ENCODE peak calls at places on chromosome 19, in five cellular contexts. One of them, this sample, is unnamed. For H3K4me1, the result is how much of the 10 kb centered on the place peaks cover.

GRCh38 chr19:19670070-19670551 is 1.5 kb downstream of the ZNF101 start:
- DNase-seq in fibroblast of lung: no peak
- DNase-seq in endodermal cell: peak
- DNase-seq in uterus: no peak
- DNase-seq in adrenal gland: no peak
- DNase-seq in this sample: peak

GRCh38 chr19:3544742-3545668 is 6.0 kb downstream of the TEKTIP1 start:
- DNase-seq in fibroblast of lung: no peak
- DNase-seq in uterus: peak
- DNase-seq in adrenal gland: peak
- DNase-seq in endodermal cell: peak
- DNase-seq in this sample: peak

GRCh38 chr19:56692496-56692895 is 20.9 kb upstream of the ZNF835 start:
- DNase-seq in uterus: no peak
- DNase-seq in endodermal cell: no peak
- DNase-seq in fibroblast of lung: no peak
- DNase-seq in adrenal gland: peak
- DNase-seq in this sample: no peak

GRCh38 chr19:13284929-13285928 is 135.0 kb downstream of the IER2 start:
- DNase-seq in adrenal gland: no peak
- DNase-seq in endodermal cell: no peak
- DNase-seq in uterus: no peak
- DNase-seq in fibroblast of lung: no peak
- DNase-seq in this sample: no peak

GRCh38 chr19:30374791-30375650 is 2.8 kb downstream of the ZNF536 start:
- DNase-seq in uterus: no peak
- DNase-seq in adrenal gland: no peak
- DNase-seq in endodermal cell: peak
- DNase-seq in fibroblast of lung: no peak
- DNase-seq in this sample: no peak

GRCh38 chr19:15419413-15420025 is 731 bp upstream of the AKAP8L start:
- DNase-seq in uterus: no peak
- DNase-seq in fibroblast of lung: no peak
- DNase-seq in endodermal cell: no peak
- DNase-seq in adrenal gland: peak
- DNase-seq in this sample: no peak

GRCh38 chr19:16587031-16588023 is 15.1 kb upstream of the SLC35E1 start:
- DNase-seq in uterus: no peak
- DNase-seq in endodermal cell: peak
- DNase-seq in fibroblast of lung: peak
- DNase-seq in adrenal gland: no peak
- DNase-seq in this sample: peak

GRCh38 chr19:7900401-7900870 is 3.2 kb upstream of the MAP2K7 start:
- DNase-seq in fibroblast of lung: no peak
- DNase-seq in uterus: no peak
- DNase-seq in endodermal cell: no peak
- DNase-seq in adrenal gland: no peak
- DNase-seq in this sample: no peak

GRCh38 chr19:45424191-45425058 is 708 bp upstream of the ERCC1 start:
- DNase-seq in uterus: peak
- DNase-seq in fibroblast of lung: peak
- DNase-seq in endodermal cell: peak
- DNase-seq in adrenal gland: peak
- DNase-seq in this sample: peak

GRCh38 chr19:15213715-15214381 is 13.1 kb upstream of the NOTCH3 start:
- DNase-seq in uterus: peak
- DNase-seq in endodermal cell: no peak
- DNase-seq in adrenal gland: peak
- DNase-seq in fibroblast of lung: no peak
- DNase-seq in this sample: peak

GRCh38 chr19:17681505-17682125 is 6.5 kb downstream of the UNC13A start:
- DNase-seq in uterus: no peak
- DNase-seq in adrenal gland: peak
- DNase-seq in fibroblast of lung: peak
- DNase-seq in endodermal cell: peak
- DNase-seq in this sample: no peak

GRCh38 chr19:32824906-32825608 is 44.5 kb downstream of the SLC7A9 start:
- DNase-seq in fibroblast of lung: no peak
- DNase-seq in endodermal cell: no peak
- DNase-seq in adrenal gland: peak
- DNase-seq in uterus: no peak
- DNase-seq in this sample: no peak

GRCh38 chr19:17872251-17873001 is 681 bp downstream of the SLC5A5 start:
- DNase-seq in adrenal gland: no peak
- DNase-seq in endodermal cell: peak
- DNase-seq in fibroblast of lung: no peak
- DNase-seq in uterus: no peak
- DNase-seq in this sample: no peak

GRCh38 chr19:11849264-11849615 is 714 bp downstream of the ZNF439 start:
- DNase-seq in uterus: no peak
- DNase-seq in fibroblast of lung: peak
- DNase-seq in adrenal gland: no peak
- DNase-seq in endodermal cell: no peak
- DNase-seq in this sample: no peak
- H3K27ac ChIP-seq in uterus: peak
- H3K27ac ChIP-seq in fibroblast of lung: no peak
- H3K27ac ChIP-seq in adrenal gland: no peak
- H3K27ac ChIP-seq in endodermal cell: no peak
- H3K27ac ChIP-seq in this sample: no peak

GRCh38 chr19:5951338-5951861 is 26.5 kb downstream of the RANBP3 start:
- DNase-seq in fibroblast of lung: no peak
- DNase-seq in adrenal gland: no peak
- DNase-seq in endodermal cell: peak
- DNase-seq in uterus: no peak
- DNase-seq in this sample: no peak

GRCh38 chr19:5949792-5950305 is 28.1 kb downstream of the RANBP3 start:
- DNase-seq in fibroblast of lung: no peak
- DNase-seq in uterus: no peak
- DNase-seq in adrenal gland: no peak
- DNase-seq in endodermal cell: no peak
- DNase-seq in this sample: no peak

GRCh38 chr19:5950744-5951143 is 27.2 kb downstream of the RANBP3 start:
- DNase-seq in adrenal gland: no peak
- DNase-seq in fibroblast of lung: no peak
- DNase-seq in uterus: no peak
- DNase-seq in endodermal cell: no peak
- DNase-seq in this sample: no peak

GRCh38 chr19:5947435-5947834 is 30.5 kb downstream of the RANBP3 start:
- DNase-seq in endodermal cell: no peak
- DNase-seq in uterus: peak
- DNase-seq in adrenal gland: peak
- DNase-seq in fibroblast of lung: peak
- DNase-seq in this sample: no peak

GRCh38 chr19:5948697-5949564 is 29.0 kb downstream of the RANBP3 start:
- DNase-seq in fibroblast of lung: no peak
- DNase-seq in uterus: no peak
- DNase-seq in endodermal cell: no peak
- DNase-seq in adrenal gland: no peak
- DNase-seq in this sample: no peak
- H3K4me1 ChIP-seq in fibroblast of lung: under half
- H3K4me1 ChIP-seq in uterus: under half
- H3K4me1 ChIP-seq in endodermal cell: under half
- H3K4me1 ChIP-seq in adrenal gland: half or more
- H3K4me1 ChIP-seq in this sample: under half

GRCh38 chr19:2332341-2333026 is 4.0 kb downstream of the SPPL2B start:
- DNase-seq in endodermal cell: no peak
- DNase-seq in uterus: no peak
- DNase-seq in adrenal gland: no peak
- DNase-seq in fibroblast of lung: no peak
- DNase-seq in this sample: no peak
- H3K4me3 ChIP-seq in endodermal cell: no peak
- H3K4me3 ChIP-seq in uterus: no peak
- H3K4me3 ChIP-seq in adrenal gland: no peak
- H3K4me3 ChIP-seq in fibroblast of lung: no peak
- H3K4me3 ChIP-seq in this sample: no peak

DNA sequence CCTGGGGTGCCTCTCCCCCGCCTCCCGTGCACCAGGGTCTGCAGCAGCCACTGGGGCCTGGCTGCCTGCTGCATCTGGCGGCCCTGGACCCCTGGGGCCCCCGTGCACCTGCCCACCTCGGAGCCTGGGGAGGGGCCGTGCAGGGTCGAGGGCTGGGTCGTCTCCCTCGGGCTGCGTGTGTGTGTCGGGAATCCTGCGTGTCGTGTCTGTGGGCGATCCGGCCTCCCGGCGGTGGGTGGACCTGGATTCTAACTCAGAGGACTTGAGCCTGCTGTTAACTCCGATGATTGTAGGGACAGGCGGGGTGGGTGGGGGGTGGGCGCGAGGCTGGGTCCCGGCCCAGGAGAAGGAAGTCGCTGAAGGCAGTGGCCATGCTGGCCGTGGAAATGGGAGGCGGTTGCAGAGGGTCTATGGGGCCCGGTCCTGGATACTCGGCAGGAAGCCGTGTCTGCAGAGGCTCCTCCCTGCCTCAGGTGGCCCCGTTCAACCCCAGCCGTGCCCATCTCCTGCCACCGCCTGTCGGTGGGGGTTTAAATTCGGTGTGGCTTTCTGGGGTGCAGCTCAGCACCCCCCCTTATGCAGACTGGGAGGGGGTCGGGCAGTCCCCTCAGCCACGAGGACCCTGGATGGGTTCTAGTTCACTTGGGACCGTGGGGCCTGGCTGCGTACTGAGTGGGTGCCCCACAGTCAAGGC is 9.4 kb upstream of the WDR18 start:
- DNase-seq in uterus: no peak
- DNase-seq in adrenal gland: no peak
- DNase-seq in endodermal cell: no peak
- DNase-seq in fibroblast of lung: no peak
- DNase-seq in this sample: no peak
- H3K27ac ChIP-seq in uterus: no peak
- H3K27ac ChIP-seq in adrenal gland: no peak
- H3K27ac ChIP-seq in endodermal cell: no peak
- H3K27ac ChIP-seq in fibroblast of lung: no peak
- H3K27ac ChIP-seq in this sample: no peak

DNA sequence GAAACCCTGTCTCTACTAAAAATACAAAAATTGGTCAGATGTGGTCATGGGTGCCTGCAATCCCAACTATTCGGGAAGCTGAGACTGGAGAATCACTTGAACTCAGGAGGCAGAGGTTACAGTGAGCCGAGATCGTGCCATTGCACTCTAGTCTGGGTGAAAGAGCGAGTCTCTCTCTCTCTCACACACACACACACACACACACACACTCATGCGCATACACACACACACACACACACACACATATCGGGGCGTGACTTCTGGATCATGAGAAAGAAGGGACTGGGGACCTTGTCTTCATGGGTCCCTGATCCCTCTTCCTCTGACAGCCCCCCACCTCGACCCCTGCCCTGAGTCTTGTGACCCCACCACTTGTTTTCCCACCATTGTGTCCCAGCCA is 11.8 kb upstream of the SDHAF1 start:
- DNase-seq in adrenal gland: no peak
- DNase-seq in endodermal cell: no peak
- DNase-seq in fibroblast of lung: no peak
- DNase-seq in uterus: no peak
- DNase-seq in this sample: no peak
- H3K4me1 ChIP-seq in adrenal gland: under half
- H3K4me1 ChIP-seq in endodermal cell: under half
- H3K4me1 ChIP-seq in fibroblast of lung: under half
- H3K4me1 ChIP-seq in uterus: under half
- H3K4me1 ChIP-seq in this sample: under half

GRCh38 chr19:39943586-39943985 is 9.2 kb upstream of the FCGBP start:
- DNase-seq in fibroblast of lung: no peak
- DNase-seq in uterus: no peak
- DNase-seq in endodermal cell: no peak
- DNase-seq in adrenal gland: no peak
- DNase-seq in this sample: no peak

GRCh38 chr19:39937792-39938191 is 3.4 kb upstream of the FCGBP start:
- DNase-seq in uterus: no peak
- DNase-seq in endodermal cell: no peak
- DNase-seq in fibroblast of lung: no peak
- DNase-seq in adrenal gland: no peak
- DNase-seq in this sample: no peak

GRCh38 chr19:39941151-39941550 is 6.7 kb upstream of the FCGBP start:
- DNase-seq in fibroblast of lung: no peak
- DNase-seq in endodermal cell: no peak
- DNase-seq in uterus: no peak
- DNase-seq in adrenal gland: no peak
- DNase-seq in this sample: no peak

GRCh38 chr19:39940221-39940833 is 5.9 kb upstream of the FCGBP start:
- DNase-seq in uterus: no peak
- DNase-seq in adrenal gland: no peak
- DNase-seq in endodermal cell: no peak
- DNase-seq in fibroblast of lung: no peak
- DNase-seq in this sample: no peak

GRCh38 chr19:39941615-39942507 is 7.4 kb upstream of the FCGBP start:
- DNase-seq in adrenal gland: peak
- DNase-seq in uterus: no peak
- DNase-seq in fibroblast of lung: peak
- DNase-seq in endodermal cell: no peak
- DNase-seq in this sample: no peak
- H3K4me3 ChIP-seq in adrenal gland: no peak
- H3K4me3 ChIP-seq in uterus: no peak
- H3K4me3 ChIP-seq in fibroblast of lung: no peak
- H3K4me3 ChIP-seq in endodermal cell: no peak
- H3K4me3 ChIP-seq in this sample: no peak

GRCh38 chr19:6465006-6465405 is 935 bp downstream of the CRB3 start:
- DNase-seq in endodermal cell: peak
- DNase-seq in uterus: no peak
- DNase-seq in fibroblast of lung: no peak
- DNase-seq in adrenal gland: no peak
- DNase-seq in this sample: no peak
- H3K27ac ChIP-seq in endodermal cell: no peak
- H3K27ac ChIP-seq in uterus: no peak
- H3K27ac ChIP-seq in fibroblast of lung: no peak
- H3K27ac ChIP-seq in adrenal gland: no peak
- H3K27ac ChIP-seq in this sample: no peak

GRCh38 chr19:38421856-38422255 is 4.2 kb downstream of the RASGRP4 start:
- DNase-seq in endodermal cell: no peak
- DNase-seq in adrenal gland: no peak
- DNase-seq in uterus: no peak
- DNase-seq in fibroblast of lung: no peak
- DNase-seq in this sample: no peak

GRCh38 chr19:38425222-38425809 is 703 bp downstream of the RASGRP4 start:
- DNase-seq in endodermal cell: no peak
- DNase-seq in fibroblast of lung: no peak
- DNase-seq in adrenal gland: no peak
- DNase-seq in uterus: no peak
- DNase-seq in this sample: no peak

GRCh38 chr19:38424272-38424671 is 1.7 kb downstream of the RASGRP4 start:
- DNase-seq in adrenal gland: no peak
- DNase-seq in endodermal cell: no peak
- DNase-seq in fibroblast of lung: no peak
- DNase-seq in uterus: no peak
- DNase-seq in this sample: no peak

GRCh38 chr19:38420935-38421334 is 5.1 kb downstream of the RASGRP4 start:
- DNase-seq in uterus: no peak
- DNase-seq in endodermal cell: no peak
- DNase-seq in fibroblast of lung: no peak
- DNase-seq in adrenal gland: no peak
- DNase-seq in this sample: no peak

DNA sequence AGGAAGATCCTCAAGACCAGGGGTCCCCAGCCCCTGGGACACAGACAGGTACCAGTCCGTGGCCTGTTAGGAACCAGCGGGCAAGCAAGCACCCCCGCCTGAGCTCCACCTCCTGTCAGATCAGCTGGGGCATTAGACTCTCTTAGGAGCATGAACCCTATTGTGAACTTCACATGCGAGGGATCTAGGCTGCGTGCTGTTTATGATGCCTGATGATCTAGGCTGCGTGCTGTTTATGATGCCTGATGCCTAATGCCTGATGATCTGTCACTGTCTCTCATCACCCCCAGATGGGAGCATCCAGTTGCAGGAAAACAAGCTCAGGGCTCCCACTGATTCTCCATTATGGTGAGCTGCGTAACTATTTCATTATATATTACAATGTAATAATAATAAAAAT is 3.6 kb downstream of the RASGRP4 start:
- DNase-seq in adrenal gland: no peak
- DNase-seq in fibroblast of lung: no peak
- DNase-seq in endodermal cell: no peak
- DNase-seq in uterus: no peak
- DNase-seq in this sample: no peak
- H3K4me1 ChIP-seq in adrenal gland: under half
- H3K4me1 ChIP-seq in fibroblast of lung: under half
- H3K4me1 ChIP-seq in endodermal cell: under half
- H3K4me1 ChIP-seq in uterus: under half
- H3K4me1 ChIP-seq in this sample: under half

This sample was measured in aorta.